ENCODE peak calls at places on chromosomes 4 and X, in nine cellular contexts. One of them, this sample, is unnamed.

GRCh38 chr4:111066447-111066846 is 443.6 kb upstream of the PITX2 start:
- DNase-seq in NCI-H226: no peak
- DNase-seq in NCI-H748 treated with DMSO at 0.1 percent for 48 hours: no peak
- DNase-seq in HTR-8/SVneo: no peak
- DNase-seq in LoVo: no peak
- DNase-seq in pancreas: no peak
- DNase-seq in kidney: no peak
- DNase-seq in left colon: no peak
- DNase-seq in naive thymus-derived CD4-positive, alpha-beta T cell: no peak
- DNase-seq in this sample: no peak

GRCh38 chr4:67366341-67366861 is 178.9 kb downstream of the CENPC start:
- DNase-seq in pancreas: no peak
- DNase-seq in naive thymus-derived CD4-positive, alpha-beta T cell: no peak
- DNase-seq in left colon: no peak
- DNase-seq in kidney: no peak
- DNase-seq in NCI-H748 treated with DMSO at 0.1 percent for 48 hours: no peak
- DNase-seq in HTR-8/SVneo: no peak
- DNase-seq in LoVo: peak; percentile 59
- DNase-seq in NCI-H226: peak; percentile 55
- DNase-seq in this sample: no peak

GRCh38 chrX:45527834-45528233 is 327.2 kb upstream of the DIPK2B start:
- DNase-seq in NCI-H748 treated with DMSO at 0.1 percent for 48 hours: no peak
- DNase-seq in kidney: no peak
- DNase-seq in HTR-8/SVneo: no peak
- DNase-seq in naive thymus-derived CD4-positive, alpha-beta T cell: no peak
- DNase-seq in pancreas: no peak
- DNase-seq in LoVo: no peak
- DNase-seq in left colon: no peak
- DNase-seq in NCI-H226: peak; percentile 22
- DNase-seq in this sample: no peak

GRCh38 chr4:168757500-168757899 is 252.6 kb downstream of the CBR4 start:
- DNase-seq in NCI-H226: no peak
- DNase-seq in kidney: no peak
- DNase-seq in HTR-8/SVneo: no peak
- DNase-seq in LoVo: no peak
- DNase-seq in naive thymus-derived CD4-positive, alpha-beta T cell: no peak
- DNase-seq in left colon: no peak
- DNase-seq in NCI-H748 treated with DMSO at 0.1 percent for 48 hours: no peak
- DNase-seq in pancreas: no peak
- DNase-seq in this sample: no peak

GRCh38 chr4:73608677-73609594 is 11.3 kb downstream of the RASSF6 start:
- DNase-seq in kidney: no peak
- DNase-seq in left colon: no peak
- DNase-seq in LoVo: peak; percentile 76
- DNase-seq in pancreas: no peak
- DNase-seq in NCI-H748 treated with DMSO at 0.1 percent for 48 hours: peak; percentile 73
- DNase-seq in NCI-H226: peak; percentile 32
- DNase-seq in HTR-8/SVneo: no peak
- DNase-seq in naive thymus-derived CD4-positive, alpha-beta T cell: no peak
- DNase-seq in this sample: no peak

GRCh38 chr4:165877291-165877690 is 4.3 kb downstream of the TLL1 start:
- DNase-seq in NCI-H748 treated with DMSO at 0.1 percent for 48 hours: no peak
- DNase-seq in LoVo: no peak
- DNase-seq in left colon: no peak
- DNase-seq in kidney: no peak
- DNase-seq in HTR-8/SVneo: peak; percentile 13
- DNase-seq in naive thymus-derived CD4-positive, alpha-beta T cell: no peak
- DNase-seq in pancreas: no peak
- DNase-seq in NCI-H226: no peak
- DNase-seq in this sample: no peak

GRCh38 chr4:663438-664428 is 10.3 kb downstream of the ATP5ME start:
- DNase-seq in NCI-H748 treated with DMSO at 0.1 percent for 48 hours: no peak
- DNase-seq in pancreas: peak; percentile 70
- DNase-seq in LoVo: no peak
- DNase-seq in kidney: peak; percentile 88
- DNase-seq in HTR-8/SVneo: no peak
- DNase-seq in naive thymus-derived CD4-positive, alpha-beta T cell: peak; percentile 77
- DNase-seq in left colon: peak; percentile 48
- DNase-seq in NCI-H226: no peak
- DNase-seq in this sample: peak; percentile 70

GRCh38 chr4:20416800-20417199 is 165.1 kb downstream of the SLIT2 start:
- DNase-seq in kidney: no peak
- DNase-seq in NCI-H226: no peak
- DNase-seq in HTR-8/SVneo: no peak
- DNase-seq in naive thymus-derived CD4-positive, alpha-beta T cell: no peak
- DNase-seq in LoVo: no peak
- DNase-seq in pancreas: no peak
- DNase-seq in left colon: no peak
- DNase-seq in NCI-H748 treated with DMSO at 0.1 percent for 48 hours: no peak
- DNase-seq in this sample: no peak

GRCh38 chr4:100738388-100739165 is 220.8 kb upstream of the EMCN start:
- DNase-seq in LoVo: peak; percentile 84
- DNase-seq in kidney: no peak
- DNase-seq in pancreas: no peak
- DNase-seq in NCI-H748 treated with DMSO at 0.1 percent for 48 hours: no peak
- DNase-seq in HTR-8/SVneo: no peak
- DNase-seq in naive thymus-derived CD4-positive, alpha-beta T cell: no peak
- DNase-seq in left colon: peak; percentile 41
- DNase-seq in NCI-H226: peak; percentile 86
- DNase-seq in this sample: no peak

GRCh38 chr4:52545099-52546069 is 113.7 kb downstream of the USP46 start:
- DNase-seq in kidney: peak; percentile 82
- DNase-seq in pancreas: peak; percentile 87
- DNase-seq in LoVo: peak; percentile 68
- DNase-seq in HTR-8/SVneo: peak; percentile 42
- DNase-seq in naive thymus-derived CD4-positive, alpha-beta T cell: peak; percentile 25
- DNase-seq in NCI-H748 treated with DMSO at 0.1 percent for 48 hours: peak; percentile 48
- DNase-seq in NCI-H226: peak; percentile 23
- DNase-seq in left colon: peak; percentile 43
- DNase-seq in this sample: peak; percentile 82

GRCh38 chrX:129954804-129955203 is 27.6 kb upstream of the BCORL1 start:
- DNase-seq in naive thymus-derived CD4-positive, alpha-beta T cell: no peak
- DNase-seq in LoVo: no peak
- DNase-seq in NCI-H226: no peak
- DNase-seq in NCI-H748 treated with DMSO at 0.1 percent for 48 hours: no peak
- DNase-seq in left colon: no peak
- DNase-seq in HTR-8/SVneo: no peak
- DNase-seq in pancreas: no peak
- DNase-seq in kidney: no peak
- DNase-seq in this sample: no peak

GRCh38 chrX:107978707-107979307 is 3.4 kb downstream of the TEX13B start:
- DNase-seq in kidney: no peak
- DNase-seq in pancreas: no peak
- DNase-seq in left colon: no peak
- DNase-seq in HTR-8/SVneo: no peak
- DNase-seq in LoVo: no peak
- DNase-seq in NCI-H226: no peak
- DNase-seq in naive thymus-derived CD4-positive, alpha-beta T cell: peak; percentile 6
- DNase-seq in NCI-H748 treated with DMSO at 0.1 percent for 48 hours: peak; percentile 5
- DNase-seq in this sample: no peak

GRCh38 chrX:130108647-130109428 is 1.5 kb downstream of the ELF4 start:
- DNase-seq in left colon: peak; percentile 84
- DNase-seq in HTR-8/SVneo: no peak
- DNase-seq in kidney: peak; percentile 85
- DNase-seq in NCI-H748 treated with DMSO at 0.1 percent for 48 hours: no peak
- DNase-seq in NCI-H226: peak; percentile 56
- DNase-seq in LoVo: peak; percentile 21
- DNase-seq in naive thymus-derived CD4-positive, alpha-beta T cell: no peak
- DNase-seq in pancreas: no peak
- DNase-seq in this sample: no peak

GRCh38 chr4:85968945-85969830 is 390.7 kb downstream of the MAPK10 start:
- DNase-seq in LoVo: peak; percentile 44
- DNase-seq in naive thymus-derived CD4-positive, alpha-beta T cell: peak; percentile 7
- DNase-seq in left colon: no peak
- DNase-seq in pancreas: no peak
- DNase-seq in kidney: no peak
- DNase-seq in NCI-H748 treated with DMSO at 0.1 percent for 48 hours: peak; percentile 10
- DNase-seq in NCI-H226: peak; percentile 71
- DNase-seq in HTR-8/SVneo: no peak
- DNase-seq in this sample: no peak

GRCh38 chr4:20418865-20419451 is 167.3 kb downstream of the SLIT2 start:
- DNase-seq in kidney: no peak
- DNase-seq in NCI-H748 treated with DMSO at 0.1 percent for 48 hours: peak; percentile 6
- DNase-seq in HTR-8/SVneo: peak; percentile 35
- DNase-seq in NCI-H226: peak; percentile 40
- DNase-seq in pancreas: no peak
- DNase-seq in LoVo: peak; percentile 58
- DNase-seq in left colon: no peak
- DNase-seq in naive thymus-derived CD4-positive, alpha-beta T cell: peak; percentile 42
- DNase-seq in this sample: no peak

GRCh38 chrX:103831803-103832544 is at the start of gene RAB9B:
- DNase-seq in NCI-H226: peak; percentile 30
- DNase-seq in pancreas: peak; percentile 66
- DNase-seq in NCI-H748 treated with DMSO at 0.1 percent for 48 hours: peak; percentile 58
- DNase-seq in kidney: peak; percentile 78
- DNase-seq in left colon: peak; percentile 64
- DNase-seq in LoVo: no peak
- DNase-seq in HTR-8/SVneo: peak; percentile 43
- DNase-seq in naive thymus-derived CD4-positive, alpha-beta T cell: peak; percentile 65
- DNase-seq in this sample: peak; percentile 79

GRCh38 chr4:168711197-168712120 is 214.6 kb downstream of the PALLD start:
- DNase-seq in HTR-8/SVneo: no peak
- DNase-seq in NCI-H226: no peak
- DNase-seq in naive thymus-derived CD4-positive, alpha-beta T cell: no peak
- DNase-seq in left colon: peak; percentile 54
- DNase-seq in NCI-H748 treated with DMSO at 0.1 percent for 48 hours: no peak
- DNase-seq in LoVo: no peak
- DNase-seq in pancreas: no peak
- DNase-seq in kidney: no peak
- DNase-seq in this sample: no peak

GRCh38 chr4:171118091-171118490 is 695.1 kb upstream of the GALNTL6 start:
- DNase-seq in kidney: no peak
- DNase-seq in left colon: no peak
- DNase-seq in NCI-H226: no peak
- DNase-seq in HTR-8/SVneo: no peak
- DNase-seq in naive thymus-derived CD4-positive, alpha-beta T cell: no peak
- DNase-seq in LoVo: no peak
- DNase-seq in pancreas: no peak
- DNase-seq in NCI-H748 treated with DMSO at 0.1 percent for 48 hours: no peak
- DNase-seq in this sample: no peak

GRCh38 chr4:152486414-152487389 is 49.2 kb downstream of the FBXW7 start:
- DNase-seq in naive thymus-derived CD4-positive, alpha-beta T cell: no peak
- DNase-seq in NCI-H226: no peak
- DNase-seq in pancreas: no peak
- DNase-seq in HTR-8/SVneo: no peak
- DNase-seq in left colon: no peak
- DNase-seq in kidney: no peak
- DNase-seq in LoVo: no peak
- DNase-seq in NCI-H748 treated with DMSO at 0.1 percent for 48 hours: no peak
- DNase-seq in this sample: no peak

GRCh38 chr4:121785479-121785878 is 15.6 kb upstream of the EXOSC9 start:
- DNase-seq in HTR-8/SVneo: no peak
- DNase-seq in LoVo: no peak
- DNase-seq in pancreas: no peak
- DNase-seq in kidney: no peak
- DNase-seq in naive thymus-derived CD4-positive, alpha-beta T cell: no peak
- DNase-seq in left colon: no peak
- DNase-seq in NCI-H748 treated with DMSO at 0.1 percent for 48 hours: no peak
- DNase-seq in NCI-H226: peak; percentile 39
- DNase-seq in this sample: no peak

GRCh38 chrX:110403839-110404238 is 45.2 kb downstream of the RTL9 start:
- DNase-seq in naive thymus-derived CD4-positive, alpha-beta T cell: no peak
- DNase-seq in left colon: no peak
- DNase-seq in pancreas: no peak
- DNase-seq in NCI-H748 treated with DMSO at 0.1 percent for 48 hours: no peak
- DNase-seq in kidney: no peak
- DNase-seq in HTR-8/SVneo: no peak
- DNase-seq in NCI-H226: no peak
- DNase-seq in LoVo: no peak
- DNase-seq in this sample: no peak

GRCh38 chr4:3810796-3811485 is 44.8 kb downstream of the ADRA2C start:
- DNase-seq in kidney: peak; percentile 29
- DNase-seq in NCI-H748 treated with DMSO at 0.1 percent for 48 hours: no peak
- DNase-seq in pancreas: peak; percentile 34
- DNase-seq in left colon: no peak
- DNase-seq in naive thymus-derived CD4-positive, alpha-beta T cell: no peak
- DNase-seq in LoVo: no peak
- DNase-seq in NCI-H226: no peak
- DNase-seq in HTR-8/SVneo: no peak
- DNase-seq in this sample: no peak

GRCh38 chrX:72046447-72046846 is 85.3 kb downstream of the RTL5 start:
- DNase-seq in LoVo: no peak
- DNase-seq in NCI-H226: no peak
- DNase-seq in pancreas: no peak
- DNase-seq in naive thymus-derived CD4-positive, alpha-beta T cell: no peak
- DNase-seq in kidney: no peak
- DNase-seq in HTR-8/SVneo: no peak
- DNase-seq in left colon: no peak
- DNase-seq in NCI-H748 treated with DMSO at 0.1 percent for 48 hours: no peak
- DNase-seq in this sample: no peak

GRCh38 chrX:139077303-139078131 is 366.0 kb upstream of the FGF13 start:
- DNase-seq in left colon: no peak
- DNase-seq in HTR-8/SVneo: no peak
- DNase-seq in NCI-H226: no peak
- DNase-seq in pancreas: no peak
- DNase-seq in kidney: no peak
- DNase-seq in LoVo: no peak
- DNase-seq in naive thymus-derived CD4-positive, alpha-beta T cell: no peak
- DNase-seq in NCI-H748 treated with DMSO at 0.1 percent for 48 hours: no peak
- DNase-seq in this sample: no peak

This sample was measured in ovary.